ENCODE peak calls at places on chromosome X, in five cellular contexts. O is adipocyte; B is endodermal cell; A is activated CD4-positive, CD25-positive, alpha-beta regulatory T cell; G is SHP77. K is an unnamed sample.

GRCh38 chrX:46255066-46255465 is 290.2 kb downstream of the ZNF674 start:
- DNase-seq in O (peak), B (no peak), A (no peak), G (no peak), K (no peak)

GRCh38 chrX:134761788-134762187 is 103.5 kb upstream of the PLAC1 start:
- DNase-seq in O (peak), B (no peak), A (no peak), G (no peak), K (no peak)

GRCh38 chrX:152819732-152820131 is 10.8 kb downstream of the CETN2 start:
- DNase-seq in O (peak), B (no peak), A (no peak), G (no peak), K (no peak)

GRCh38 chrX:104136241-104137019 is 20.4 kb downstream of the SLC25A53 start:
- DNase-seq in O (peak), B (peak), A (peak), G (peak), K (peak)

GRCh38 chrX:119758682-119759332 is 419 bp downstream of the SOWAHD start:
- DNase-seq in O (peak), B (peak), A (peak), G (no peak), K (peak)

GRCh38 chrX:12360389-12360788 is 222.1 kb downstream of the FRMPD4 start:
- DNase-seq in O (peak), B (no peak), A (no peak), G (no peak), K (no peak)

GRCh38 chrX:73563740-73564073 is 710 bp downstream of the CHIC1 start:
- DNase-seq in O (no peak), B (no peak), A (no peak), G (no peak), K (no peak)

GRCh38 chrX:7690842-7691241 is 152.1 kb upstream of the VCX start:
- DNase-seq in O (no peak), B (peak), A (no peak), G (no peak), K (no peak)

GRCh38 chrX:132490086-132490419 is 1.2 kb upstream of the MBNL3 start:
- DNase-seq in O (no peak), B (no peak), A (no peak), G (no peak), K (no peak)

GRCh38 chrX:47047989-47048388 is 30.3 kb upstream of the RGN start:
- DNase-seq in O (no peak), B (peak), A (no peak), G (no peak), K (no peak)

GRCh38 chrX:13223868-13224555 is 95.8 kb downstream of the ATXN3L start:
- DNase-seq in O (peak), B (no peak), A (no peak), G (peak), K (no peak)

GRCh38 chrX:31606796-31607195 is 535.0 kb upstream of the FTHL17 start:
- DNase-seq in O (no peak), B (no peak), A (no peak), G (no peak), K (no peak)

K was measured in memory B cell.